ENCODE peak calls at places on chromosomes 13 and 19, in four cellular contexts. M, S, A and N are unnamed samples.

GRCh38 chr13:44972956-44973581 is 16.2 kb downstream of the NUFIP1 start:
- DNase-seq in M (peak; percentile 15), S (peak; percentile 38), A (no peak), N (peak; percentile 32)

GRCh38 chr13:106570354-106570822 is 2.5 kb upstream of the ARGLU1 start:
- DNase-seq in M (peak; percentile 52), S (peak; percentile 61), A (no peak), N (peak; percentile 55)

GRCh38 chr19:35751839-35752745 is 3.7 kb downstream of the LIN37 start:
- DNase-seq in M (no peak), S (no peak), A (no peak), N (no peak)

GRCh38 chr13:28530729-28531194 is 35.8 kb upstream of the FLT1 start:
- DNase-seq in M (no peak), S (no peak), A (no peak), N (no peak)

GRCh38 chr19:2320057-2320456 is 8.3 kb downstream of the LSM7 start:
- DNase-seq in M (no peak), S (no peak), A (no peak), N (no peak)

GRCh38 chr13:71874490-71874889 is 7.5 kb upstream of the DACH1 start:
- DNase-seq in M (no peak), S (no peak), A (no peak), N (no peak)

GRCh38 chr19:10021863-10022262 is 8.6 kb downstream of the RDH8 start:
- DNase-seq in M (no peak), S (peak; percentile 26), A (no peak), N (no peak)

GRCh38 chr19:33191501-33191900 is 2.6 kb upstream of the LRP3 start:
- DNase-seq in M (no peak), S (no peak), A (no peak), N (no peak)

GRCh38 chr13:43373400-43373799 is 350.0 kb downstream of the DNAJC15 start:
- DNase-seq in M (no peak), S (no peak), A (no peak), N (no peak)

GRCh38 chr13:40271931-40272775 is 394.3 kb downstream of the FOXO1 start:
- DNase-seq in M (no peak), S (peak; percentile 22), A (no peak), N (no peak)

GRCh38 chr19:11813801-11814706 is at the start of gene ZNF440:
- DNase-seq in M (no peak), S (peak; percentile 92), A (peak; percentile 72), N (peak; percentile 98)

GRCh38 chr13:102295316-102296048 is 106.4 kb downstream of the FGF14 start:
- DNase-seq in M (no peak), S (peak; percentile 79), A (no peak), N (no peak)
- TF ChIP-seq ELK1 in M (no peak), S (no peak), A (no peak), N (no peak)

DNA sequence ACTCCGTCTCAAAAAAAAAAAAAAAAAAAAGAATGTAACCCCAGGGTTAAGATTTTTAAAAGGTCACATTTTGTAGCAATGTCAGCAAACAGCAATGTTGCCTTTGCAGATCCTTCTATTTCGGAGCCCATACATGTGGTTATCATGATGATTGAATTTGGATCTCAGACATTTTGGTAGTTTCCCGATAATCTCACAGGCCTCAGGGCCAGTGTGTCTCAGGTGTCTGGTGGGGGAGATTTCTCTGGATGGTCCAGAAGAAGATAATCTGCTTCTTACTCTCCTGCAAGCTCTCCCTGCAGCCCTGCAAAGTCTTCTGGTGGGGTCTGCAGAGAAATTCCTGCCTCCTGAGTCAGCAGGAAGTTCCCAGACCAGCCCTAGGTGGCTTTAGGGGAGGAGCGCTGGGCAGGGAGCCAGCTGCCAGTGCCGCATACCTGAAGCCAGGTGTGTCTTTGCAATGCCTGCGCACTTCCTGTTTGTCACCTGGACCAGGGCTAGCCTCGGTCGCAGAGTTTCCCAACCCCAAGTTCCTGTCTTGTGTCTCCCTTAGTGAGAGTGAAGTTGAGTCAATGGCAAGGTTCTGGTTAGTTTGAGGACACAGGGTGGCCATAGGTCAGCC is 1.4 kb downstream of the SH2D3A start:
- DNase-seq in M (no peak), S (no peak), A (no peak), N (no peak)
- TF ChIP-seq ELK1 in M (no peak), S (no peak), A (no peak), N (no peak)

GRCh38 chr13:30792257-30793000 is 57.1 kb downstream of the ALOX5AP start:
- DNase-seq in M (peak; percentile 33), S (peak; percentile 94), A (no peak), N (no peak)
- TF ChIP-seq ELK1 in M (no peak), S (no peak), A (no peak), N (no peak)

GRCh38 chr13:75365724-75366173 is 116.2 kb downstream of the TBC1D4 start:
- DNase-seq in M (peak; percentile 1), S (peak; percentile 86), A (peak; percentile 78), N (no peak)
- TF ChIP-seq ELK1 in M (no peak), S (no peak), A (no peak), N (no peak)

DNA sequence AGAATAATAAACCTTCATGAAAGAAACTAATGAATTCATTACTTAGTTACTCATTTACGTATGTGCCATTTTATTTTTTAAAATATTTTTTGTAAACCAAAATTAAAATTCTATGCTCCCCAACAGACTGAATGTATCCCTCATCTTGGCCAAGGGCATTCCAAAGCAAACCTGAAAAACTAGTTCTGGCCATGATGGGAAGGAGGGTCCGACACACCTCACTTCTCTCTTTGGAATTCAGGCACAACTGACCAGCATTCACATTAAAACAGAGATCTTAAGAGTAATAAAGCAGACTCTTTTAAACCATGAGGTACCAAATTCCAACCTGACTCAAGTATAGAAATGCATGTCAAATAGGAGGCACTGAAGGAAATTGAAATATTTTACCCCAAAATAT is 1576.9 kb upstream of the SPRY2 start:
- DNase-seq in M (no peak), S (no peak), A (no peak), N (no peak)
- TF ChIP-seq ELK1 in M (no peak), S (no peak), A (no peak), N (no peak)

GRCh38 chr19:46919324-46919723 is 58.5 kb downstream of the ARHGAP35 start:
- DNase-seq in M (no peak), S (peak; percentile 75), A (no peak), N (no peak)
- TF ChIP-seq ELK1 in M (no peak), S (no peak), A (no peak), N (no peak)

GRCh38 chr19:14114854-14115253 is 2.7 kb downstream of the PRKACA start:
- DNase-seq in M (peak; percentile 48), S (no peak), A (no peak), N (peak; percentile 52)
- TF ChIP-seq ELK1 in M (no peak), S (no peak), A (no peak), N (no peak)

GRCh38 chr19:19145281-19145999 is 7.2 kb upstream of the TMEM161A start:
- DNase-seq in M (no peak), S (no peak), A (no peak), N (no peak)
- TF ChIP-seq ELK1 in M (no peak), S (no peak), A (no peak), N (no peak)

DNA sequence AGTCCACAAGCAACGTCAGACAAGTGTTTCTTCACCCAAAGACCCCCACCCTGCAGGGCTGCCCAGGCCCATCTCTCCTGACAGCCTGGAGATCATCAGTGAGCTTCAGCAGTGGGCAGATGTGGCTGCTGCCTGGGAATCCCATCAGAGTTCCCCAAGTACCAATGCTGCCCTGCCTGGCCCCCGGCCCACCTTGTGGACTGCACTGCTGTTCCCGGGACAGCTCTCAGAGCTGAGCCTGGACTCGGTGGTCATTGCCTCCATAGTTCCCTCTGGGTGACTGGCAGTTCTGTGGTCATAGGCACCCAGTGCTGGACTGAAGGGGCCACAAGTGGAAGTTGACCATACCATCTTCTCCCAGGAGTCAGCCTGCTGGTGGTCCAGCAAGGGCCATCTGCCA is 24.5 kb upstream of the ZNF492 start:
- DNase-seq in M (no peak), S (no peak), A (no peak), N (no peak)
- TF ChIP-seq ELK1 in M (no peak), S (no peak), A (no peak), N (no peak)